ENCODE peak calls at places on chromosomes 5 and 9, in ten cellular contexts. Q is heart left ventricle, W is pancreas, Z is GM23338, O is mammary epithelial cell, L is brain microvascular endothelial cell, I is adrenal gland, A is PC-3, U is HCT116, H is cardiac muscle cell. C is an unnamed sample. For H3K36me3, the result is how much of the 10 kb centered on the place peaks cover.

GRCh38 chr5:67581203-67581602 is 384.6 kb upstream of the CD180 start:
- DNase-seq in I (no peak), Q (no peak), A (no peak), O (peak), U (no peak), H (no peak), Z (no peak), W (no peak), L (no peak), C (no peak)

GRCh38 chr5:55763736-55764420 is 26.0 kb downstream of the DDX4 start:
- DNase-seq in Z (no peak), A (no peak), Q (no peak), H (no peak), L (no peak), I (no peak), O (no peak), W (no peak), U (no peak), C (no peak)

GRCh38 chr5:169296456-169297220 is 4.3 kb downstream of the SLIT3 start:
- DNase-seq in Z (no peak), U (no peak), Q (no peak), W (no peak), I (no peak), O (no peak), L (no peak), A (no peak), H (peak), C (no peak)

GRCh38 chr5:114018178-114018577 is 343.7 kb upstream of the KCNN2 start:
- DNase-seq in L (no peak), A (no peak), U (no peak), I (no peak), O (no peak), Z (peak), Q (no peak), H (no peak), W (no peak), C (no peak)

GRCh38 chr9:29657821-29658220 is 2084.5 kb upstream of the C9orf72 start:
- DNase-seq in O (no peak), Z (no peak), I (no peak), W (no peak), Q (no peak), U (no peak), L (no peak), A (no peak), H (no peak), C (no peak)

GRCh38 chr5:147554285-147554817 is 44.5 kb upstream of the DPYSL3 start:
- DNase-seq in Z (no peak), I (no peak), H (peak), W (no peak), L (peak), A (no peak), O (peak), Q (no peak), U (no peak), C (no peak)

GRCh38 chr9:113558632-113559502 is 95.3 kb downstream of the RGS3 start:
- DNase-seq in L (peak), I (peak), Z (no peak), O (no peak), A (no peak), Q (peak), W (peak), H (peak), U (no peak), C (peak)

GRCh38 chr9:133089271-133089671 is 27.5 kb downstream of the CEL start:
- DNase-seq in O (no peak), L (no peak), Q (no peak), H (no peak), Z (peak), A (no peak), U (no peak), I (no peak), W (no peak), C (peak)

GRCh38 chr5:18455521-18455920 is 821.3 kb downstream of the TAF11L14 start:
- DNase-seq in I (no peak), O (no peak), U (no peak), H (no peak), Q (no peak), A (no peak), Z (no peak), W (no peak), L (no peak), C (no peak)

GRCh38 chr5:149161026-149161687 is 19.9 kb downstream of the ABLIM3 start:
- DNase-seq in A (no peak), H (no peak), O (no peak), L (no peak), Z (no peak), U (no peak), I (no peak), W (no peak), Q (no peak), C (no peak)

GRCh38 chr5:56183507-56183906 is 49.6 kb downstream of the ANKRD55 start:
- DNase-seq in Q (no peak), O (peak), H (peak), Z (no peak), A (peak), I (no peak), L (peak), W (no peak), U (peak), C (no peak)

GRCh38 chr9:77018058-77019009 is 1.1 kb upstream of the FOXB2 start:
- DNase-seq in H (no peak), Q (no peak), U (no peak), W (no peak), O (no peak), I (no peak), A (no peak), Z (peak), L (no peak), C (no peak)

GRCh38 chr9:96140401-96141180 is 161.4 kb downstream of the HSD17B3 start:
- DNase-seq in Q (no peak), L (no peak), W (no peak), H (no peak), A (no peak), O (no peak), Z (peak), I (no peak), U (no peak), C (no peak)

GRCh38 chr9:128420651-128421473 is at the start of gene CERCAM:
- DNase-seq in I (peak), H (peak), Z (peak), Q (peak), U (no peak), O (peak), L (peak), W (peak), A (peak), C (peak)

GRCh38 chr5:139383993-139384590 is 995 bp upstream of the SLC23A1 start:
- DNase-seq in U (no peak), Q (peak), I (no peak), O (no peak), H (no peak), L (no peak), Z (no peak), W (no peak), A (no peak), C (peak)

GRCh38 chr9:136584401-136585328 is 38.8 kb upstream of the NOTCH1 start:
- DNase-seq in Q (no peak), O (no peak), A (no peak), W (no peak), I (no peak), L (no peak), Z (no peak), H (peak), U (no peak), C (no peak)

GRCh38 chr5:41048986-41049385 is 22.2 kb downstream of the MROH2B start:
- DNase-seq in I (no peak), Z (no peak), W (no peak), L (no peak), U (no peak), A (no peak), O (no peak), H (peak), Q (no peak), C (no peak)

GRCh38 chr9:73152953-73153352 is 1.3 kb downstream of the ANXA1 start:
- DNase-seq in U (no peak), L (no peak), O (no peak), Z (no peak), W (no peak), I (no peak), H (peak), Q (no peak), A (peak), C (no peak)

GRCh38 chr5:32245742-32246141 is 67.0 kb downstream of the MTMR12 start:
- DNase-seq in L (no peak), Z (no peak), W (no peak), I (no peak), Q (no peak), A (no peak), U (no peak), O (no peak), H (no peak), C (no peak)

GRCh38 chr5:32002755-32003154 is 171.4 kb downstream of the GOLPH3 start:
- DNase-seq in H (no peak), O (no peak), Z (no peak), I (no peak), A (no peak), L (no peak), W (no peak), U (no peak), Q (no peak), C (no peak)

GRCh38 chr9:2872307-2872940 is 28.5 kb upstream of the PUM3 start:
- DNase-seq in I (no peak), W (no peak), Q (no peak), H (peak), U (peak), O (peak), A (peak), L (peak), Z (peak), C (no peak)

GRCh38 chr5:138725153-138725884 is 27.9 kb upstream of the CTNNA1 start:
- DNase-seq in O (peak), W (peak), H (peak), I (no peak), Q (peak), L (peak), Z (peak), A (peak), U (peak), C (no peak)

GRCh38 chr9:36386396-36386795 is 13.7 kb downstream of the RNF38 start:
- DNase-seq in Q (no peak), H (no peak), W (no peak), L (peak), Z (no peak), I (no peak), O (peak), U (no peak), A (peak), C (no peak)

GRCh38 chr9:35570709-35571108 is 34.4 kb upstream of the TESK1 start:
- DNase-seq in A (no peak), O (no peak), Z (no peak), Q (no peak), L (no peak), H (no peak), I (no peak), W (no peak), U (no peak), C (no peak)

GRCh38 chr9:78707481-78707977 is 410.6 kb downstream of the PSAT1 start:
- DNase-seq in U (no peak), O (peak), A (peak), Q (no peak), W (no peak), Z (no peak), I (no peak), H (peak), L (no peak), C (no peak)

GRCh38 chr5:33549982-33550567 is 109.3 kb downstream of the TARS1 start:
- DNase-seq in U (no peak), I (no peak), Z (no peak), H (no peak), Q (no peak), W (no peak), A (no peak), L (no peak), O (no peak), C (no peak)

GRCh38 chr5:125491986-125492385 is 745.5 kb upstream of the ZNF608 start:
- DNase-seq in I (no peak), Z (peak), W (no peak), O (no peak), A (no peak), L (no peak), U (no peak), H (peak), Q (no peak), C (no peak)

GRCh38 chr5:125497651-125498050 is 751.2 kb upstream of the ZNF608 start:
- DNase-seq in H (no peak), O (no peak), L (no peak), Z (no peak), U (no peak), A (no peak), W (no peak), I (no peak), Q (no peak), C (no peak)

GRCh38 chr5:125492977-125493376 is 746.5 kb upstream of the ZNF608 start:
- DNase-seq in Z (no peak), H (peak), U (no peak), L (no peak), O (no peak), I (no peak), A (no peak), Q (no peak), W (no peak), C (no peak)

GRCh38 chr5:125499969-125500368 is 753.5 kb upstream of the ZNF608 start:
- DNase-seq in A (no peak), W (no peak), U (no peak), I (no peak), H (no peak), Z (no peak), O (no peak), L (no peak), Q (no peak), C (no peak)

DNA sequence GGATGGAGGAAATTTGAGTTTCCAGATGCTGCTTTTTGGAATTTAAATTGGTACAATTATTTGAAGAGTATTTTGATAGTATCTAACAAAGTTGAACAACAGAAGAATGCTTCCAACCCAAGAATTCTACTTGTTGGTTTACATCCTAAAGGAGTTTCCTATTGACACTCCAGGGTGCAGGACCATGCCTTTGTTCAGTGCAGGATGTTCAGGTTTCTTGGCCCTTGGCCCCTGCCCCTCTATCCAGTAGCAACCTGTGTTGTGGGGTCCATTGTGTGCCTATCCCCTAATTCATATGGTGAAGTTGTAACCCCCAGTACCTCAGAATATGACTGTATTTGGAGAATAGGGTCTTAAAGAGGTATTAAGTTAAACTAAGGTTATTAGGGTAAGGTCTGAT is 750.0 kb upstream of the ZNF608 start:
- DNase-seq in O (no peak), W (no peak), U (no peak), H (no peak), Z (no peak), Q (no peak), L (no peak), I (no peak), A (no peak), C (no peak)
- H3K4me3 ChIP-seq in O (no peak), W (no peak), U (no peak), H (no peak), Z (no peak), Q (no peak), L (no peak), I (no peak), A (no peak), C (no peak)

GRCh38 chr5:132483101-132483500 is 7.5 kb downstream of the IRF1 start:
- DNase-seq in U (no peak), O (no peak), A (no peak), Q (no peak), H (no peak), L (no peak), I (no peak), Z (no peak), W (no peak), C (peak)

GRCh38 chr5:132480546-132481242 is 9.9 kb downstream of the IRF1 start:
- DNase-seq in U (no peak), W (no peak), A (no peak), Z (no peak), Q (no peak), O (no peak), H (no peak), I (no peak), L (no peak), C (peak)

GRCh38 chr5:132479812-132480441 is 10.6 kb downstream of the IRF1 start:
- DNase-seq in Q (no peak), L (no peak), A (no peak), I (no peak), W (no peak), O (no peak), H (no peak), Z (no peak), U (no peak), C (peak)

GRCh38 chr5:132479073-132479811 is 11.3 kb downstream of the IRF1 start:
- DNase-seq in L (no peak), A (no peak), Z (no peak), H (no peak), I (no peak), U (no peak), O (no peak), W (no peak), Q (no peak), C (peak)

DNA sequence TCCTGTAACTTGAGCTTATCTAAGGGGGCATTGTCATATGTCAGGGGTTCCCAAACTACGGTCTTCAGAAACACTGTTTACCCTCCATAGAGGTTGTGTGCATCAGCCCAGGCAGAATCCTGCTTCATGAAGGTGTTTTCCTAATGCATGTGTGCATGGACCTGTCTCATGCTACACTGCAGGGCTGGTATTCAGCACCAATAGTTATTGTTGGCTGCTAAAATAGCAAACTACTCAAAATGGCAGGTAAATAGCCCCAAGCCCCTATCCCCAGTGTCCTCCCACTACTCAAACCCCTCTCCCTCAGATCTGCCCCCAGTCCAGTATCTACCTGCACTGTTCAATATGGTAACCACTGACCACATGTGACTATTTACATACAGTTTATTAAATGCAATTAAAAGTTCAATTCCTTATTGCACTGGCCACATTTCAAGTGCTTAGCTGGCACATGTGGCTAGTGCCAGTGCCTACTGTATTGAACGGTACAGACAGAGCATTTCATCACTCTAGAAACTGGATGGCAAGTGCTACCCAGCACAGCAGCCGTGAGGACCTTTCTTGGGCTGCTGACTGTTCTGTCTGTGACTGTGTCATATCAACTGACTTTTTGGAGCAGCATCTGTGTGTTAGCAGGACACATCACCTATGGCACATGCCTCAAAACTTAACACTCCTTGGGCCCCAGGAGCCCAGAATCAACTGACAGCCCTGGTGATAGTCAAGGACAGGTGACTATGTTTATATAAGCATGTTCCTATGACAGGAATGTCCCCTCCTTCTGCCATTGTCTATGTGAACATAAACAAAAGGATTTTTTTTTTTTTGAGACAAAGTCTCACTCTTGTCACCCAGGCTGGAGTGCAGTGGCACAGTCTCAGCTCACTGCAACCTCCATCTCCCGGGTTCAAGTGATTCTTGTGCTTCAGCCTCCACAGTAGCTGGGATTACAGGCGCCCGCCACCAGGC is 9.0 kb downstream of the IRF1 start:
- DNase-seq in L (no peak), I (no peak), Z (no peak), H (no peak), W (no peak), O (no peak), A (no peak), Q (no peak), U (no peak), C (peak)
- H3K36me3 ChIP-seq in L (under half), I (under half), Z (under half), H (under half), W (under half), O (under half), A (under half), Q (half or more), U (under half), C (under half)

GRCh38 chr9:117927354-117927753 is 223.2 kb downstream of the TLR4 start:
- DNase-seq in H (no peak), A (no peak), O (no peak), U (no peak), L (no peak), Z (peak), Q (no peak), W (no peak), I (no peak), C (no peak)
- TF ChIP-seq CTCF in H (no peak), A (no peak), O (peak), U (no peak), L (no peak), Z (peak), Q (no peak), W (no peak), I (no peak), C (no peak)

DNA sequence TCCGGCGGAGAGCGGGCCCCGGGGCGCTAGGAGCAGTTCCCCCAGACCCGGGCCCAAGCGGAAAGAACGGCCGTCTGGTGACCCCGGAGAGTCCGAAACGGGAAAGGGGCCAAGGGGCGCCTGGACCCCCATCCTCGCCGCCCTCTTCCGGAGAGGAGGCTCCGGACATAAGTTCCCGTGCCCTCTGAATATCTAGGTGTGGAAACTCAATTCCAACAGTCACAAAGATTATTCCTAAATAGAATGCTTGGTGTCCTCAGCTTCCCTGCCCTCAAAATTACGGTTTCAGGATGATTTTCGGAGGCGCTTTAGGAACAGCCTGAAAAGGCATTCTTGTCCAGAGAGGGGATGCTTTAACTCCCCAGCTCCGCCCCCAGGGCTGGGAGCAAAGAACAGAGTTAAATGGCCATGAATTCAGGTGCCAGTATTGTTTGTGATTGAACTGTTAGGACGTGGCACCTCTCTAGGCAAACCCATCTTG is 688 bp upstream of the LHFPL2 start:
- DNase-seq in H (peak), Z (peak), U (no peak), A (peak), W (no peak), Q (no peak), L (peak), O (no peak), I (no peak), C (no peak)
- H3K4me3 ChIP-seq in H (peak), Z (peak), U (peak), A (peak), W (peak), Q (peak), L (peak), O (peak), I (peak), C (peak)

DNA sequence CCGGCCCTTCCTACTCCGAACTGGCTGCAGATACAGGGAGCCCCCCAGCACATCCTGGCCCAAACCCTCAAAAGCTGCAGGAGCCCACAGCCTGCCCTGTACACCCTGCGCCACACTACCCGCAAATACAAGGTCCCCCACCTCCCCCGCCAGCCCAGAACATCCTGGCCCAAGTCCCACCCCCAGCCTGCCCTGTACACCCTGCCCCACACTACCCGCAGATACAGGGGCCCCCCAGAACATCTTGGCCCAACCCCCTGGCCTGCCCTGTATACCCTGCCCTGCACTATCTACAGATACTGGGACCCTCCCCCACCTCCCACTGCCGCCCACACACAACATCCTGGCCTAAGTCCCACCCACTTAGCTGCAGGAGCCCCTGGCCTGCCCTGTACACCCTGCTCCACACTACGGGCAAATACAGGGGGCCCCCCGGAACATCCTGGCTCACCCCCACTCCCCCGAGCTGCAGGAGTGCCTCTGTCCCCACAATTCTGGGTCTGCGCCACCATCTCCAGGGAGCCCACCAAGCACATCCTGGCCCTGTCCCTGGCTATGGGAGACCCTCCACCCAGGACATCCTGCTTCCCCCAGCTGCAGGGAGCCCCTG is 8.3 kb downstream of the LPCAT1 start:
- DNase-seq in Z (peak), I (peak), O (no peak), L (no peak), U (no peak), Q (peak), A (no peak), W (peak), H (no peak), C (peak)
- H3K36me3 ChIP-seq in Z (under half), I (under half), O (under half), L (under half), U (under half), Q (under half), A (half or more), W (under half), H (under half), C (under half)

C was measured in Peyer's patch.